ENCODE peak calls at places on chromosomes 3 and 15, in five cellular contexts. H is CD8-positive, alpha-beta memory T cell; G is Karpas-422; B is body of pancreas; N is endodermal cell. S is an unnamed sample.
A peak's percentile ranks its signal among the peaks of the same experiment; 100 is the strongest.

GRCh38 chr3:12679468-12679867 is 15.6 kb upstream of the RAF1 start:
- DNase-seq in H (no peak), G (no peak), N (no peak), B (no peak), S (peak; percentile 80)

GRCh38 chr3:16978921-16979271 is 94.1 kb downstream of the PLCL2 start:
- DNase-seq in H (no peak), B (no peak), G (no peak), N (no peak), S (no peak)

GRCh38 chr3:39752019-39752637 is 57.3 kb upstream of the MYRIP start:
- DNase-seq in G (peak; percentile 80), B (peak; percentile 13), N (peak; percentile 46), H (no peak), S (no peak)

GRCh38 chr3:17151598-17152373 is 267.0 kb downstream of the PLCL2 start:
- DNase-seq in G (no peak), N (no peak), H (peak; percentile 56), B (peak; percentile 12), S (no peak)

GRCh38 chr15:44033894-44034293 is 161.2 kb downstream of the FRMD5 start:
- DNase-seq in H (no peak), N (no peak), B (peak; percentile 26), G (no peak), S (no peak)

GRCh38 chr3:46935168-46935858 is 41.2 kb downstream of the CCDC12 start:
- DNase-seq in N (peak; percentile 94), H (no peak), B (peak; percentile 98), G (no peak), S (peak; percentile 86)

GRCh38 chr15:47870956-47871625 is 153.8 kb downstream of the SEMA6D start:
- DNase-seq in N (no peak), B (no peak), H (no peak), G (no peak), S (no peak)

GRCh38 chr3:117282506-117282905 is 572.9 kb downstream of the TUSC7 start:
- DNase-seq in G (no peak), H (no peak), N (no peak), B (no peak), S (no peak)

GRCh38 chr15:85331666-85332261 is 48.6 kb upstream of the AKAP13 start:
- DNase-seq in B (no peak), H (no peak), G (peak; percentile 49), N (no peak), S (no peak)

GRCh38 chr3:52683611-52684010 is 2.1 kb downstream of the PBRM1 start:
- DNase-seq in G (no peak), N (no peak), H (no peak), B (no peak), S (no peak)

GRCh38 chr3:14256046-14256445 is 77.4 kb downstream of the LSM3 start:
- DNase-seq in H (no peak), N (no peak), G (no peak), B (no peak), S (no peak)

GRCh38 chr3:80215191-80215590 is 447.4 kb upstream of the ROBO1 start:
- DNase-seq in B (no peak), N (peak; percentile 55), G (no peak), H (no peak), S (no peak)

GRCh38 chr3:17412950-17413530 is 329.4 kb downstream of the TBC1D5 start:
- DNase-seq in N (peak; percentile 51), G (peak; percentile 90), B (peak; percentile 41), H (peak; percentile 28), S (no peak)

GRCh38 chr3:107798381-107798780 is 275.6 kb downstream of the BBX start:
- DNase-seq in B (no peak), N (no peak), G (no peak), H (no peak), S (no peak)

GRCh38 chr15:70266412-70267089 is 168.8 kb upstream of the TLE3 start:
- DNase-seq in N (no peak), G (no peak), B (peak; percentile 82), H (no peak), S (no peak)

GRCh38 chr3:65268411-65268810 is 580.6 kb upstream of the ADAMTS9 start:
- DNase-seq in H (no peak), G (no peak), N (no peak), B (no peak), S (no peak)

GRCh38 chr3:17340261-17340660 is 402.2 kb downstream of the TBC1D5 start:
- DNase-seq in G (no peak), B (no peak), N (no peak), H (no peak), S (no peak)

GRCh38 chr3:105260385-105260784 is 106.3 kb upstream of the ALCAM start:
- DNase-seq in G (no peak), B (no peak), N (no peak), H (no peak), S (no peak)

GRCh38 chr15:63049747-63050439 is 7.3 kb downstream of the TPM1 start:
- DNase-seq in N (no peak), H (no peak), G (no peak), B (no peak), S (no peak)

GRCh38 chr3:128226186-128226725 is 73.0 kb downstream of the EEFSEC start:
- DNase-seq in H (no peak), N (no peak), G (no peak), B (no peak), S (no peak)

GRCh38 chr15:29821416-29822099 is 710 bp downstream of the TJP1 start:
- DNase-seq in G (no peak), B (peak; percentile 90), N (peak; percentile 93), H (peak; percentile 29), S (peak; percentile 94)

GRCh38 chr3:154904328-154904727 is 175.8 kb upstream of the MME start:
- DNase-seq in G (peak; percentile 75), B (no peak), N (peak; percentile 48), H (no peak), S (no peak)

GRCh38 chr3:14988988-14989394 is 41.6 kb downstream of the NR2C2 start:
- DNase-seq in H (no peak), B (no peak), G (peak; percentile 94), N (peak; percentile 80), S (no peak)

GRCh38 chr3:40242638-40243037 is 66.9 kb upstream of the EIF1B start:
- DNase-seq in H (no peak), G (no peak), B (no peak), N (no peak), S (no peak)

GRCh38 chr3:57733790-57734189 is 22.3 kb upstream of the SLMAP start:
- DNase-seq in H (no peak), N (no peak), G (no peak), B (no peak), S (no peak)

GRCh38 chr15:50764331-50765201 is 940 bp downstream of the SPPL2A start:
- DNase-seq in N (no peak), B (no peak), H (peak; percentile 11), G (peak; percentile 75), S (no peak)

GRCh38 chr3:5006755-5007202 is 27.5 kb downstream of the BHLHE40 start:
- DNase-seq in B (peak; percentile 38), G (no peak), N (peak; percentile 55), H (no peak), S (peak; percentile 23)

GRCh38 chr3:104916971-104917370 is 449.7 kb upstream of the ALCAM start:
- DNase-seq in B (no peak), N (no peak), H (no peak), G (no peak), S (no peak)

GRCh38 chr15:70248116-70249025 is 150.7 kb upstream of the TLE3 start:
- DNase-seq in G (no peak), B (no peak), H (no peak), N (peak; percentile 82), S (peak; percentile 63)

GRCh38 chr3:37963635-37964034 is 27.0 kb upstream of the VILL start:
- DNase-seq in B (no peak), N (no peak), G (no peak), H (no peak), S (no peak)

GRCh38 chr3:56940989-56941388 is 119.5 kb upstream of the SPATA12 start:
- DNase-seq in G (no peak), H (no peak), B (no peak), N (no peak), S (no peak)

GRCh38 chr3:41224120-41224806 is 25.0 kb downstream of the CTNNB1 start:
- DNase-seq in G (no peak), N (no peak), B (no peak), H (no peak), S (no peak)

GRCh38 chr15:71921191-71921590 is 110.8 kb downstream of the NR2E3 start:
- DNase-seq in H (no peak), B (no peak), N (no peak), G (no peak), S (no peak)

GRCh38 chr3:156483002-156483401 is 71.9 kb downstream of the SSR3 start:
- DNase-seq in B (no peak), H (no peak), N (no peak), G (no peak), S (no peak)
- H3K27ac ChIP-seq in B (no peak overlapping the region), H (peak overlapping the region; percentile 22), N (no peak overlapping the region), G (no peak overlapping the region), S (no peak overlapping the region)

GRCh38 chr3:172260381-172260780 is 187.9 kb downstream of the GHSR start:
- DNase-seq in B (no peak), H (no peak), N (no peak), G (no peak), S (no peak)

GRCh38 chr3:172257638-172258400 is 190.4 kb downstream of the GHSR start:
- DNase-seq in H (no peak), N (no peak), G (no peak), B (no peak), S (no peak)

GRCh38 chr3:172259726-172260248 is 188.5 kb downstream of the GHSR start:
- DNase-seq in N (no peak), G (no peak), H (no peak), B (no peak), S (no peak)

GRCh38 chr3:172258616-172259015 is 189.6 kb downstream of the GHSR start:
- DNase-seq in G (no peak), B (no peak), H (no peak), N (no peak), S (no peak)

DNA sequence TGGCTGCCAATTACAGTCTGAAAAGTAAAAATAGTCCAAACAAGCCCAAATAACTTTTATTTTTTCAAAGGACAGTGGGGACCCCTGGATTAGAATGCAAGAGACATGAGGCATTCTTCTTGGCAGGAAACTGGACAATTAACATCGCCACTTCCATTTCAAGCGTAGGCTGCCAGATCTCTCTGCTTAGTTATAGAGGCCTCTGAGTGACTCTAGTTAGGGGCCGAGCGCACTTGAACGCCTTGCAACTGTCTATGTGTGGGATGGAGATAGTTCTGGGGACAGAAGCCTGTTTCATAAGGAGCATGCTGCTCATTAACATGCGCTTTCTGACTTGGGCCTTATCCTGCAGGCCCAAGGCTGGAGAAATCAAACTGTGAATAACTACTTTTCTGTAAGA is 189.1 kb downstream of the GHSR start:
- DNase-seq in G (no peak), H (no peak), N (no peak), B (no peak), S (no peak)
- H3K27ac ChIP-seq in G (no peak overlapping the region), H (no peak overlapping the region), N (peak overlapping the region; percentile 25), B (no peak overlapping the region), S (no peak overlapping the region)

GRCh38 chr15:60635507-60636352 is 156.8 kb upstream of the ICE2 start:
- DNase-seq in H (no peak), N (no peak), B (no peak), G (peak; percentile 87), S (no peak)
- H3K27ac ChIP-seq in H (no peak overlapping the region), N (no peak overlapping the region), B (no peak overlapping the region), G (peak overlapping the region; percentile 16), S (no peak overlapping the region)

GRCh38 chr15:39511915-39512260 is 69.0 kb upstream of the THBS1 start:
- DNase-seq in B (peak; percentile 15), H (no peak), G (no peak), N (no peak), S (no peak)
- H3K27ac ChIP-seq in B (no peak overlapping the region), H (no peak overlapping the region), G (no peak overlapping the region), N (no peak overlapping the region), S (no peak overlapping the region)